ENCODE peak calls at places on chromosomes 13 and 19, in ten cellular contexts. I is dorsolateral prefrontal cortex, C is SK-N-SH, O is Peyer's patch, W is cardiac fibroblast, K is osteoblast, V is endodermal cell, Z is progenitor cell of endocrine pancreas, S is BE2C, M is breast epithelium. N is an unnamed sample.

GRCh38 chr13:34931572-34931971 is 10.5 kb upstream of the NBEA start:
- DNase-seq in I (no peak), C (no peak), M (no peak), W (peak), Z (no peak), O (no peak), V (no peak), S (no peak), K (no peak), N (no peak)

GRCh38 chr13:27562457-27562856 is 57.9 kb downstream of the LNX2 start:
- DNase-seq in I (no peak), S (no peak), K (no peak), Z (no peak), W (no peak), V (no peak), C (no peak), M (no peak), O (no peak), N (no peak)

GRCh38 chr19:33241530-33242101 is 16.0 kb upstream of the SLC7A10 start:
- DNase-seq in M (no peak), V (no peak), Z (no peak), K (peak), W (no peak), O (peak), I (no peak), S (no peak), C (peak), N (no peak)

GRCh38 chr13:38415233-38415632 is 65.6 kb downstream of the UFM1 start:
- DNase-seq in C (no peak), I (no peak), Z (no peak), V (no peak), O (no peak), W (peak), S (no peak), M (no peak), K (no peak), N (no peak)

GRCh38 chr13:72346716-72347115 is 380.7 kb downstream of the MZT1 start:
- DNase-seq in C (no peak), M (no peak), O (no peak), W (no peak), S (no peak), I (no peak), Z (no peak), K (no peak), V (no peak), N (no peak)

GRCh38 chr19:54178581-54179261 is 5.8 kb upstream of the TMC4 start:
- DNase-seq in W (no peak), S (peak), Z (no peak), V (peak), I (peak), M (no peak), K (peak), O (no peak), C (peak), N (no peak)

GRCh38 chr19:10565028-10565566 is 713 bp downstream of the KRI1 start:
- DNase-seq in S (peak), O (peak), W (peak), M (peak), K (peak), C (peak), V (peak), Z (peak), I (no peak), N (no peak)

GRCh38 chr19:17565611-17566010 is 10.2 kb downstream of the COLGALT1 start:
- DNase-seq in S (no peak), M (no peak), O (no peak), W (no peak), C (no peak), K (peak), Z (no peak), V (no peak), I (no peak), N (no peak)

GRCh38 chr19:39474139-39474620 is 6.5 kb upstream of the TIMM50 start:
- DNase-seq in W (peak), V (peak), C (peak), M (no peak), O (peak), I (peak), Z (peak), S (peak), K (peak), N (peak)

GRCh38 chr19:27777726-27778125 is 1435.2 kb downstream of the UQCRFS1 start:
- DNase-seq in S (peak), O (no peak), C (no peak), Z (no peak), I (no peak), K (no peak), V (peak), W (peak), M (no peak), N (no peak)

GRCh38 chr19:44648536-44649370 is 5.0 kb downstream of the PVR start:
- DNase-seq in V (no peak), O (no peak), W (peak), C (no peak), K (peak), I (no peak), S (no peak), M (no peak), Z (no peak), N (no peak)

GRCh38 chr19:5143471-5144411 is 174.8 kb downstream of the KDM4B start:
- DNase-seq in O (peak), I (peak), C (no peak), V (no peak), M (no peak), K (peak), Z (no peak), W (no peak), S (peak), N (no peak)

GRCh38 chr13:40152145-40152544 is 496.7 kb downstream of the COG6 start:
- DNase-seq in K (no peak), O (no peak), I (no peak), W (peak), S (no peak), V (no peak), Z (no peak), C (no peak), M (no peak), N (no peak)

GRCh38 chr13:62250501-62251175 is 835.0 kb upstream of the PCDH20 start:
- DNase-seq in C (no peak), M (no peak), V (no peak), W (no peak), Z (no peak), K (no peak), S (no peak), I (no peak), O (no peak), N (no peak)

GRCh38 chr13:75458696-75459422 is 23.1 kb downstream of the TBC1D4 start:
- DNase-seq in W (no peak), M (peak), C (peak), V (peak), I (no peak), O (no peak), S (peak), K (no peak), Z (no peak), N (no peak)

GRCh38 chr13:103716689-103717088 is 650.5 kb upstream of the SLC10A2 start:
- DNase-seq in S (no peak), M (no peak), V (no peak), W (no peak), O (no peak), C (no peak), Z (no peak), I (no peak), K (no peak), N (no peak)

GRCh38 chr13:42334329-42334706 is 62.4 kb downstream of the AKAP11 start:
- DNase-seq in S (no peak), W (no peak), O (no peak), V (peak), K (peak), M (no peak), C (no peak), Z (no peak), I (no peak), N (no peak)

GRCh38 chr19:47608074-47608907 is 643 bp upstream of the BICRA start:
- DNase-seq in S (peak), V (peak), W (peak), K (peak), I (peak), C (peak), O (peak), M (peak), Z (peak), N (peak)

GRCh38 chr19:35960432-35960972 is 24.3 kb downstream of the LRFN3 start:
- DNase-seq in K (peak), Z (no peak), C (no peak), O (no peak), M (no peak), V (no peak), S (no peak), I (no peak), W (no peak), N (no peak)

GRCh38 chr19:41299755-41300089 is 10.2 kb upstream of the CCDC97 start:
- DNase-seq in W (peak), I (no peak), O (peak), V (no peak), Z (no peak), K (peak), S (no peak), C (no peak), M (no peak), N (no peak)

GRCh38 chr13:73421310-73421912 is 362.6 kb downstream of the KLF5 start:
- DNase-seq in S (no peak), K (peak), Z (no peak), M (no peak), O (peak), I (no peak), V (no peak), W (peak), C (no peak), N (no peak)

GRCh38 chr19:46634045-46634655 is 1.9 kb downstream of the GNG8 start:
- DNase-seq in M (peak), O (peak), S (peak), C (peak), Z (peak), W (peak), I (peak), K (peak), V (peak), N (peak)

GRCh38 chr19:1777149-1777548 is 23.8 kb downstream of the ONECUT3 start:
- DNase-seq in O (no peak), S (no peak), Z (no peak), K (no peak), I (no peak), C (no peak), W (no peak), V (no peak), M (no peak), N (no peak)

GRCh38 chr19:1779604-1779973 is 26.3 kb downstream of the ONECUT3 start:
- DNase-seq in Z (no peak), M (no peak), K (no peak), O (no peak), V (no peak), C (no peak), I (no peak), S (no peak), W (no peak), N (no peak)

GRCh38 chr19:1783354-1783753 is 28.7 kb downstream of the ATP8B3 start:
- DNase-seq in O (no peak), K (no peak), M (no peak), C (no peak), Z (no peak), I (no peak), W (no peak), S (no peak), V (no peak), N (no peak)

GRCh38 chr19:1782501-1782900 is 29.2 kb downstream of the ONECUT3 start:
- DNase-seq in I (no peak), O (no peak), K (no peak), M (no peak), S (no peak), W (no peak), C (no peak), Z (no peak), V (no peak), N (no peak)

DNA sequence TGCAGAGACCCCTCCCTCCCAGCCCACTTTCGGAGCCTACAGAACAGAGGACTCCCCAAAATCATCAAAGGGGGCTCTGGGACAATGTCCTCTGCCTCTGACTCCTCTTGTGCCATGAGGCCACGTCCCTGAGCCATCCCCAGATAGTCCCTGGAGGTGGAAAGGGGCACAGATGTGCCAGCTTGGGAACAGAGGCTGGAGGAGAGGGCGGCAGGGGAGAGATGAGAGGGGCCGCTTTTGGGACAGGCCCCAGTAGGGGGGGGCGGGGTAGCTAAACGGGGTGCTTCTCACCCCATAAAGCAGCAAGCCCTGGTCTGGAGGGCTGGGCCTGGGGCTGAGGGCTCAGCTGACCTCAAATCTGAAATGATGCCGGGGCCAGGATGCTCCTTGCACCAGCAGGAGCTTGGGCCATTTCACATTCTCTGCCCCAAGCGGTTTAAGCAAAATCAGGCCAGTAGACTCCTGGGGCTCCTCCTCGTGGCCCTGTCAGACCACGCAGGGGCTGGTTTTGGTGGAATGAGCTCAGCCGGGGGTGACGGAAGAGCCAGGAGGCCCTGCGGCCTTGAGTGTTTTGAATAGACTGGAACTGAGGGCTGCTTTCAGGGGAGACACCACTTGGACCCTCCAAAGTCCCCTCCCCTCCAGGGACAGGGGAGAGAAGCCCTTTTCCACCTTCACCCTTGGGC is 27.1 kb downstream of the ONECUT3 start:
- DNase-seq in O (no peak), I (no peak), Z (no peak), V (no peak), M (no peak), S (no peak), K (peak), W (peak), C (peak), N (no peak)
- TF ChIP-seq CTCF in O (no peak), I (no peak), Z (peak), V (peak), M (no peak), S (peak), K (peak), W (no peak), C (peak), N (no peak)

GRCh38 chr13:44574466-44574855 is 1.7 kb downstream of the TSC22D1 start:
- DNase-seq in O (no peak), W (no peak), C (no peak), V (no peak), Z (no peak), I (no peak), K (peak), M (no peak), S (no peak), N (no peak)

GRCh38 chr13:44575741-44576395 is at the start of gene TSC22D1:
- DNase-seq in S (peak), C (peak), I (peak), M (no peak), V (peak), O (peak), Z (peak), W (peak), K (peak), N (no peak)

GRCh38 chr13:44573790-44574465 is 2.2 kb downstream of the TSC22D1 start:
- DNase-seq in M (no peak), W (peak), I (no peak), S (peak), V (peak), Z (no peak), C (peak), O (no peak), K (peak), N (no peak)

GRCh38 chr13:44575035-44575434 is 1.1 kb downstream of the TSC22D1 start:
- DNase-seq in V (no peak), S (no peak), M (no peak), C (no peak), Z (no peak), O (no peak), I (no peak), K (no peak), W (no peak), N (no peak)

DNA sequence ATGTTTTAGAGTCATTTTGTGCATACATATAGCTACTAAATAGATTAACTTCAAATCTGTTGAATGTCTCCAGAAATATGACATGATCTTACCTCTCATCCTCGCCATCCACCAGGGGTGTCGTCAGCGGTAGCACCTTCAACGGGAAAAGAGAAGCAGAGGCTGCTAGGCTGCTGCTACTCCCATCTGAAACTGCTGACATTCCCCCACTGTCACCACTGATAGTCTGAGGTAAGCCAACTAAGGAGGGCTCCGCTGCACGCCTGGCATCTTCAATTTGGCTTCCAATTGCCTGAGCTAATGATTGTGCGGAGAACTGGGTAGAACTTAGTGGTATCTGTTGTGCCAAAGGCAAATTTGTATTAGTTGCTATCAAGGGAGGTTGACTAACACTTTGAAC is 3.1 kb downstream of the TSC22D1 start:
- DNase-seq in I (no peak), W (no peak), V (peak), O (no peak), S (no peak), Z (no peak), C (no peak), K (no peak), M (no peak), N (no peak)
- TF ChIP-seq CTCF in I (no peak), W (no peak), V (peak), O (no peak), S (no peak), Z (no peak), C (no peak), K (no peak), M (no peak), N (no peak)

GRCh38 chr19:18769989-18770528 is 21.0 kb downstream of the COMP start:
- DNase-seq in Z (no peak), O (no peak), V (no peak), M (no peak), K (peak), C (no peak), I (no peak), W (no peak), S (peak), N (no peak)

GRCh38 chr19:18772620-18773587 is 18.2 kb downstream of the COMP start:
- DNase-seq in O (no peak), M (peak), V (no peak), S (peak), K (peak), Z (no peak), C (no peak), I (no peak), W (no peak), N (no peak)

GRCh38 chr19:18773682-18774081 is 17.4 kb downstream of the COMP start:
- DNase-seq in S (no peak), V (no peak), Z (no peak), O (no peak), K (peak), W (no peak), C (no peak), I (no peak), M (no peak), N (no peak)

GRCh38 chr19:18770663-18771327 is 20.3 kb downstream of the COMP start:
- DNase-seq in K (peak), C (no peak), S (no peak), V (no peak), M (no peak), I (no peak), O (no peak), Z (no peak), W (no peak), N (no peak)

GRCh38 chr19:18771328-18772242 is 19.5 kb downstream of the COMP start:
- DNase-seq in I (no peak), M (no peak), V (peak), Z (no peak), K (peak), S (peak), O (no peak), W (no peak), C (no peak), N (no peak)
- TF ChIP-seq CTCF in I (no peak), M (no peak), V (peak), Z (peak), K (peak), S (peak), O (no peak), W (peak), C (peak), N (no peak)

GRCh38 chr13:113052971-113053370 is 52.6 kb upstream of the F7 start:
- DNase-seq in Z (no peak), O (no peak), K (peak), S (no peak), W (no peak), V (no peak), M (no peak), C (no peak), I (peak), N (no peak)
- TF ChIP-seq CTCF in Z (no peak), O (no peak), K (no peak), S (no peak), W (no peak), V (no peak), M (no peak), C (no peak), I (no peak), N (no peak)